ENCODE peak calls at places on chromosome 1, in nine cellular contexts. S, P, E, Z, Q, U, K, B and G are unnamed samples.

GRCh38 chr1:67853704-67854103 is 20.4 kb upstream of the GNG12 start:
- DNase-seq in U (peak; percentile 37), E (peak; percentile 62), S (peak; percentile 98), Z (peak; percentile 89), B (no peak), K (no peak), Q (peak; percentile 97), P (peak; percentile 77), G (peak; percentile 98)

GRCh38 chr1:109762039-109762585 is 1.6 kb downstream of the EPS8L3 start:
- DNase-seq in Z (no peak), B (no peak), U (no peak), S (no peak), K (peak; percentile 22), E (no peak), P (no peak), Q (no peak), G (no peak)

GRCh38 chr1:58397187-58397820 is 149.2 kb downstream of the OMA1 start:
- DNase-seq in P (peak; percentile 90), U (peak; percentile 59), B (no peak), E (peak; percentile 51), K (peak; percentile 49), Q (peak; percentile 66), Z (peak; percentile 29), S (no peak), G (no peak)

GRCh38 chr1:178536844-178537371 is 24.0 kb downstream of the TEX35 start:
- DNase-seq in Q (peak; percentile 99), Z (peak; percentile 98), P (peak; percentile 99), K (no peak), U (no peak), E (peak; percentile 72), S (no peak), B (no peak), G (no peak)

GRCh38 chr1:220918285-220918951 is 39.2 kb downstream of the HLX start:
- DNase-seq in E (no peak), S (no peak), K (no peak), Z (no peak), Q (no peak), B (no peak), P (no peak), U (no peak), G (no peak)

GRCh38 chr1:215566556-215567490 is at the start of gene KCTD3:
- DNase-seq in Z (peak; percentile 87), U (no peak), Q (peak; percentile 64), B (no peak), S (peak; percentile 80), P (peak; percentile 78), K (peak; percentile 38), E (peak; percentile 65), G (peak; percentile 71)

GRCh38 chr1:171772312-171772711 is 9.1 kb upstream of the METTL13 start:
- DNase-seq in U (no peak), S (no peak), Z (no peak), E (no peak), K (no peak), B (no peak), P (no peak), Q (no peak), G (no peak)

GRCh38 chr1:115426271-115426771 is 88.3 kb upstream of the NGF start:
- DNase-seq in B (no peak), E (peak; percentile 35), P (peak; percentile 99), K (peak; percentile 45), S (no peak), U (no peak), Z (peak; percentile 88), Q (peak; percentile 66), G (no peak)

GRCh38 chr1:29523531-29523930 is 287.2 kb downstream of the PTPRU start:
- DNase-seq in S (no peak), Q (no peak), P (no peak), U (no peak), Z (no peak), B (no peak), E (no peak), K (peak; percentile 10), G (no peak)

GRCh38 chr1:2857521-2857920 is 56.0 kb upstream of the TTC34 start:
- DNase-seq in E (no peak), B (no peak), Q (no peak), P (no peak), S (no peak), K (no peak), Z (no peak), U (no peak), G (no peak)

GRCh38 chr1:205449254-205449749 is 6.5 kb downstream of the BLACAT1 start:
- DNase-seq in P (no peak), S (no peak), Z (no peak), Q (no peak), E (no peak), U (no peak), K (no peak), B (no peak), G (no peak)

GRCh38 chr1:43930168-43930948 is 3.2 kb upstream of the ARTN start:
- DNase-seq in Q (no peak), Z (no peak), U (no peak), E (no peak), S (peak; percentile 85), K (no peak), P (no peak), B (no peak), G (no peak)

GRCh38 chr1:155079210-155079486 is 511 bp downstream of the EFNA3 start:
- DNase-seq in P (no peak), S (no peak), Z (no peak), U (no peak), K (no peak), B (no peak), E (no peak), Q (no peak), G (no peak)

GRCh38 chr1:155076371-155076770 is 2.3 kb upstream of the EFNA3 start:
- DNase-seq in B (no peak), K (no peak), Q (no peak), P (no peak), Z (no peak), E (no peak), U (no peak), S (no peak), G (no peak)

GRCh38 chr1:155078496-155079209 is at the start of gene EFNA3:
- DNase-seq in K (no peak), P (peak; percentile 26), E (peak; percentile 48), Q (peak; percentile 38), U (no peak), B (peak; percentile 65), S (peak; percentile 78), Z (peak; percentile 61), G (no peak)

GRCh38 chr1:155077346-155077745 is 1.3 kb upstream of the EFNA3 start:
- DNase-seq in U (no peak), S (no peak), Z (no peak), E (no peak), Q (no peak), P (no peak), K (no peak), B (no peak), G (no peak)

DNA sequence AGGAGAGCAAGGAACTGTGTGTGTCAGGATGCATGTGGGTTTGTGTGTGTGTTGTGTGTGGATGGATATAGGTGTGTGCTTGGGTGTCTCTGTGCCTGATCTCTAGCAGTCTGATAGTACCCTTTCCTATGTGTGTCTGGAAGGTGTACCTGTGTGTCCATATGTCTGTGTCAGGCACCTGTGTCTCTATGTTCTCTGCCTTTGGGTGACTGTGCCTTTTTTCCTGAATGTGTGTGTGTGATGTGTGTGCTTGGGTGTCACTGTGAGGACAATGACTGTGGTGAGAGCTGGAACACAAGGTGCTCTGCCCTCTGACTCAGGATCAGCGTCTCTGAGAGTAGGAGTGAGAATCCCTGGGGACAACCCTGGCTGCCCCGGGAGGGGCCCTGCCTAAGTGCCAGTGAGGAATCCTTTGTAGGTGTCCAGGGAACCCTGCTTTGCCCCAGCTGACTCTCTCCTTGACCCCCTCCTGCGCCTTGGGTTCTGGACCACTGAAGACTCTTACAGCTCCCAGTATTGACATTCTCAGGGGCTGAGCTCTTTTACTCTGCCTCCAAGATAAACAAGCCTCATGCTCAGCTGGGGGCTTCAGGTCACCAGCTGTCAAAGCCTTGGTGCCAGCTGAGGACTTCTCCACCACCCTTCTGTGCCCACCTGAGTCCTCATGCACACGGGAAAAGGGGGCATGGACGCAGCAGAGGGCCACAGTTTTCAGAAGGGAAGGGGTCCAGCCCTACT is 710 bp upstream of the EFNA3 start:
- DNase-seq in P (no peak), U (no peak), Z (no peak), Q (no peak), S (no peak), E (peak; percentile 47), K (no peak), B (no peak), G (no peak)
- H3K4me3 ChIP-seq in P (no peak overlapping the region), U (no peak overlapping the region), Z (peak overlapping the region; percentile 45), Q (no peak overlapping the region), S (peak overlapping the region; percentile 83), E (no peak overlapping the region), K (no peak overlapping the region), B (no peak overlapping the region), G (peak overlapping the region; percentile 5)

DNA sequence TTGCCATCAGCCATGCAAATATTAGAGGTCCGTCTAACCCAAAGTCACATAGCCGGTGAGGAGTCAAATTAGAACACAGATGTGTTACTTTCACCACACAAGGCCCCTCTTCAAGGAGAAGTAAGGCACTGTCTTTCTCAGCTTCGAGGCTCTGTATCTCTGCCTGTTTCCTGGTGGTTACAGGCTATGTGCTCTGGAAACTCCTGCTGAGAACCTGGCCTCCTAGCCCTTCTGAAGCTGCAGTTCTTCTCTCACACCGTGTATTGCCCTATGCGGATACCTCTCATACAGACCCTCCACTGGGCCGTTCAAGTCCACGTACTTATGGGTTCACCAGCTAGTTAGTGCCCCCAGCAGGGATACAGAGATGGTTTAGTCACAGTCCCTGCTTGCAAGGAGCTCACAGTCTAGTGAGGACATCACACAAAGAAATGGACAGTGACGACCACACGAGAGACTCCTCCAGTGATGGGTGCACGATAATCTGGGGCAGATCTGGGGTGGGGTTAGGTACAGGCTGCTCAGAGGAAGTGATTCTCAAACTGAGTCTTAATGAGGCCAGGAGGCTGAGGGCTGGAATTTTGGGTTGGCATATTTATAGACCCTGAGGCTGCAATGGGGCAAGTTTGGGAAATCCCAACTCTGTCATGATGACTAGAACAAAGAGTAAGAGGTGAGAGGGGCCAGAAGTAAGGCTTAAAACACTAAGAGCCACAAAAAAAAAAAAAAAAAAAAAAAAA is 22.8 kb upstream of the ELOA start:
- DNase-seq in E (peak; percentile 64), S (no peak), Q (peak; percentile 47), U (no peak), B (peak; percentile 26), Z (no peak), K (no peak), P (no peak), G (no peak)
- H3K4me3 ChIP-seq in E (no peak overlapping the region), S (no peak overlapping the region), Q (no peak overlapping the region), U (no peak overlapping the region), B (no peak overlapping the region), Z (no peak overlapping the region), K (no peak overlapping the region), P (no peak overlapping the region), G (no peak overlapping the region)

DNA sequence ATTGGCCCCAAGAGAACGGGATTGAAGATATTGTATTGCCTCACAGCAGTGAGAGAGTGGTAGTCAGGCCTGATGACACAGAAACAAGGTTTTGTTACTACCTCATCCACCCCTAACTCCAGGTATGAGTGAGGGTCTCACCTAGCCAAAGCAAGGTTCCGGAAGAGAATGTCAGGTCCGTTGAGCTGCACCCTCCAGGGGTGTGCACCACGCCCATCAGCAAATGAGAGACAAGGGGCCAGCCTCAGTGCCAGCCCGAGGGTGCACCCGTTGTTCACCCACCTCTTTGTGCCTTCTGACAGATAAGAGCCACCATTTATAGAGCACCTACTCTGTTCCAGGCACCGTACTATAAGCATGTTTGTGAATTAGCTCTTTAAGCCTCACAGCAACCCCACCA is 121.9 kb upstream of the IPO9 start:
- DNase-seq in U (no peak), S (no peak), Q (no peak), E (no peak), Z (no peak), K (no peak), B (no peak), P (no peak), G (no peak)
- H3K4me3 ChIP-seq in U (no peak overlapping the region), S (no peak overlapping the region), Q (no peak overlapping the region), E (no peak overlapping the region), Z (no peak overlapping the region), K (no peak overlapping the region), B (no peak overlapping the region), P (no peak overlapping the region), G (no peak overlapping the region)

GRCh38 chr1:87684786-87685185 is 356.1 kb downstream of the LMO4 start:
- DNase-seq in K (no peak), E (no peak), B (no peak), P (peak; percentile 11), U (no peak), S (peak; percentile 11), Z (peak; percentile 66), Q (peak; percentile 58), G (no peak)
- H3K4me3 ChIP-seq in K (peak overlapping the region; percentile 38), E (no peak overlapping the region), B (no peak overlapping the region), P (peak overlapping the region; percentile 50), U (no peak overlapping the region), S (peak overlapping the region; percentile 42), Z (no peak overlapping the region), Q (peak overlapping the region; percentile 61), G (no peak overlapping the region)